ENCODE peak calls at places on chromosome 5, in six cellular contexts. One of them, this sample, is unnamed.

GRCh38 chr5:75511435-75512382 is at the start of the genes CERT1 and POLK:
- DNase-seq in GM12865: peak
- DNase-seq in GM13976: peak
- DNase-seq in central memory CD4-positive, alpha-beta T cell: peak
- DNase-seq in AG04450: peak
- DNase-seq in fibroblast of mammary gland: peak
- DNase-seq in this sample: peak

GRCh38 chr5:54311178-54311811 is 922 bp upstream of the ARL15 start:
- DNase-seq in central memory CD4-positive, alpha-beta T cell: peak
- DNase-seq in GM12865: peak
- DNase-seq in fibroblast of mammary gland: peak
- DNase-seq in AG04450: no peak
- DNase-seq in GM13976: peak
- DNase-seq in this sample: no peak

GRCh38 chr5:566636-567309 is 42.5 kb upstream of the SLC9A3 start:
- DNase-seq in AG04450: no peak
- DNase-seq in GM13976: no peak
- DNase-seq in central memory CD4-positive, alpha-beta T cell: no peak
- DNase-seq in fibroblast of mammary gland: no peak
- DNase-seq in GM12865: no peak
- DNase-seq in this sample: no peak

GRCh38 chr5:58937031-58937681 is 354.3 kb downstream of the RAB3C start:
- DNase-seq in GM12865: no peak
- DNase-seq in fibroblast of mammary gland: no peak
- DNase-seq in GM13976: no peak
- DNase-seq in AG04450: no peak
- DNase-seq in central memory CD4-positive, alpha-beta T cell: no peak
- DNase-seq in this sample: no peak

GRCh38 chr5:8843766-8844165 is 702.1 kb downstream of the SEMA5A start:
- DNase-seq in fibroblast of mammary gland: peak
- DNase-seq in GM13976: no peak
- DNase-seq in GM12865: no peak
- DNase-seq in central memory CD4-positive, alpha-beta T cell: no peak
- DNase-seq in AG04450: no peak
- DNase-seq in this sample: peak

GRCh38 chr5:8848997-8849585 is 696.8 kb downstream of the SEMA5A start:
- DNase-seq in AG04450: no peak
- DNase-seq in GM12865: no peak
- DNase-seq in GM13976: no peak
- DNase-seq in fibroblast of mammary gland: peak
- DNase-seq in central memory CD4-positive, alpha-beta T cell: no peak
- DNase-seq in this sample: peak

GRCh38 chr5:76402251-76402879 is 720 bp upstream of the IQGAP2 start:
- DNase-seq in GM13976: peak
- DNase-seq in AG04450: no peak
- DNase-seq in central memory CD4-positive, alpha-beta T cell: peak
- DNase-seq in GM12865: peak
- DNase-seq in fibroblast of mammary gland: no peak
- DNase-seq in this sample: no peak

GRCh38 chr5:128487041-128487440 is 51.0 kb downstream of the FBN2 start:
- DNase-seq in central memory CD4-positive, alpha-beta T cell: no peak
- DNase-seq in fibroblast of mammary gland: peak
- DNase-seq in GM12865: no peak
- DNase-seq in GM13976: no peak
- DNase-seq in AG04450: no peak
- DNase-seq in this sample: no peak

GRCh38 chr5:138632900-138633489 is 57.8 kb upstream of the HSPA9 start:
- DNase-seq in central memory CD4-positive, alpha-beta T cell: no peak
- DNase-seq in fibroblast of mammary gland: peak
- DNase-seq in AG04450: peak
- DNase-seq in GM13976: peak
- DNase-seq in GM12865: peak
- DNase-seq in this sample: peak

GRCh38 chr5:32210151-32210550 is 36.0 kb upstream of the GOLPH3 start:
- DNase-seq in fibroblast of mammary gland: no peak
- DNase-seq in GM13976: no peak
- DNase-seq in central memory CD4-positive, alpha-beta T cell: no peak
- DNase-seq in AG04450: no peak
- DNase-seq in GM12865: peak
- DNase-seq in this sample: no peak

GRCh38 chr5:68406767-68407232 is 191.2 kb downstream of the PIK3R1 start:
- DNase-seq in GM12865: peak
- DNase-seq in AG04450: no peak
- DNase-seq in central memory CD4-positive, alpha-beta T cell: no peak
- DNase-seq in fibroblast of mammary gland: no peak
- DNase-seq in GM13976: peak
- DNase-seq in this sample: no peak

GRCh38 chr5:123511290-123511647 is 708 bp upstream of the CSNK1G3 start:
- DNase-seq in central memory CD4-positive, alpha-beta T cell: no peak
- DNase-seq in GM13976: no peak
- DNase-seq in AG04450: no peak
- DNase-seq in fibroblast of mammary gland: peak
- DNase-seq in GM12865: peak
- DNase-seq in this sample: peak

GRCh38 chr5:157870837-157871834 is 12.2 kb upstream of the CLINT1 start:
- DNase-seq in AG04450: no peak
- DNase-seq in GM12865: peak
- DNase-seq in GM13976: no peak
- DNase-seq in fibroblast of mammary gland: peak
- DNase-seq in central memory CD4-positive, alpha-beta T cell: no peak
- DNase-seq in this sample: peak

GRCh38 chr5:160837749-160838593 is 14.0 kb downstream of the ATP10B start:
- DNase-seq in GM12865: no peak
- DNase-seq in AG04450: no peak
- DNase-seq in GM13976: no peak
- DNase-seq in fibroblast of mammary gland: peak
- DNase-seq in central memory CD4-positive, alpha-beta T cell: no peak
- DNase-seq in this sample: peak

GRCh38 chr5:79430196-79430595 is 83.7 kb downstream of the HOMER1 start:
- DNase-seq in fibroblast of mammary gland: no peak
- DNase-seq in GM13976: no peak
- DNase-seq in GM12865: no peak
- DNase-seq in central memory CD4-positive, alpha-beta T cell: no peak
- DNase-seq in AG04450: no peak
- DNase-seq in this sample: no peak

GRCh38 chr5:28523887-28524637 is 1485.7 kb upstream of the CDH9 start:
- DNase-seq in AG04450: no peak
- DNase-seq in GM12865: no peak
- DNase-seq in fibroblast of mammary gland: peak
- DNase-seq in GM13976: no peak
- DNase-seq in central memory CD4-positive, alpha-beta T cell: no peak
- DNase-seq in this sample: peak

GRCh38 chr5:177261510-177261909 is 42.0 kb downstream of the RAB24 start:
- DNase-seq in GM12865: no peak
- DNase-seq in central memory CD4-positive, alpha-beta T cell: no peak
- DNase-seq in AG04450: no peak
- DNase-seq in fibroblast of mammary gland: no peak
- DNase-seq in GM13976: no peak
- DNase-seq in this sample: no peak

GRCh38 chr5:18397393-18397792 is 763.1 kb downstream of the TAF11L14 start:
- DNase-seq in fibroblast of mammary gland: no peak
- DNase-seq in central memory CD4-positive, alpha-beta T cell: no peak
- DNase-seq in GM13976: no peak
- DNase-seq in AG04450: no peak
- DNase-seq in GM12865: no peak
- DNase-seq in this sample: no peak

GRCh38 chr5:56060276-56061110 is 65.7 kb upstream of the IL6ST start:
- DNase-seq in central memory CD4-positive, alpha-beta T cell: peak
- DNase-seq in GM13976: no peak
- DNase-seq in GM12865: peak
- DNase-seq in AG04450: no peak
- DNase-seq in fibroblast of mammary gland: no peak
- DNase-seq in this sample: no peak

GRCh38 chr5:139482050-139482889 is at the start of gene STING1:
- DNase-seq in GM13976: peak
- DNase-seq in AG04450: peak
- DNase-seq in GM12865: peak
- DNase-seq in fibroblast of mammary gland: peak
- DNase-seq in central memory CD4-positive, alpha-beta T cell: peak
- DNase-seq in this sample: peak

GRCh38 chr5:131196331-131196730 is 25.6 kb downstream of the LYRM7 start:
- DNase-seq in GM12865: no peak
- DNase-seq in central memory CD4-positive, alpha-beta T cell: no peak
- DNase-seq in fibroblast of mammary gland: peak
- DNase-seq in AG04450: no peak
- DNase-seq in GM13976: no peak
- DNase-seq in this sample: peak

GRCh38 chr5:133489632-133490031 is 122.7 kb downstream of the FSTL4 start:
- DNase-seq in AG04450: no peak
- DNase-seq in GM12865: peak
- DNase-seq in central memory CD4-positive, alpha-beta T cell: no peak
- DNase-seq in GM13976: peak
- DNase-seq in fibroblast of mammary gland: no peak
- DNase-seq in this sample: no peak

GRCh38 chr5:2270467-2270866 is 387.7 kb upstream of the IRX4 start:
- DNase-seq in GM12865: no peak
- DNase-seq in fibroblast of mammary gland: no peak
- DNase-seq in central memory CD4-positive, alpha-beta T cell: no peak
- DNase-seq in AG04450: no peak
- DNase-seq in GM13976: no peak
- DNase-seq in this sample: no peak

GRCh38 chr5:78763659-78764189 is 115.2 kb upstream of the LHFPL2 start:
- DNase-seq in GM12865: peak
- DNase-seq in central memory CD4-positive, alpha-beta T cell: no peak
- DNase-seq in AG04450: no peak
- DNase-seq in GM13976: no peak
- DNase-seq in fibroblast of mammary gland: no peak
- DNase-seq in this sample: no peak

GRCh38 chr5:91632871-91633270 is 249.8 kb upstream of the ARRDC3 start:
- DNase-seq in central memory CD4-positive, alpha-beta T cell: no peak
- DNase-seq in fibroblast of mammary gland: no peak
- DNase-seq in GM13976: no peak
- DNase-seq in GM12865: no peak
- DNase-seq in AG04450: no peak
- DNase-seq in this sample: no peak

GRCh38 chr5:76065258-76065657 is 17.9 kb upstream of the SV2C start:
- DNase-seq in GM12865: no peak
- DNase-seq in GM13976: no peak
- DNase-seq in fibroblast of mammary gland: no peak
- DNase-seq in AG04450: no peak
- DNase-seq in central memory CD4-positive, alpha-beta T cell: no peak
- DNase-seq in this sample: no peak

GRCh38 chr5:100430268-100430900 is 104.8 kb upstream of the FAM174A start:
- DNase-seq in GM13976: peak
- DNase-seq in GM12865: peak
- DNase-seq in fibroblast of mammary gland: peak
- DNase-seq in central memory CD4-positive, alpha-beta T cell: peak
- DNase-seq in AG04450: peak
- DNase-seq in this sample: peak

GRCh38 chr5:143176048-143176447 is 227.4 kb downstream of the NR3C1 start:
- DNase-seq in fibroblast of mammary gland: no peak
- DNase-seq in central memory CD4-positive, alpha-beta T cell: no peak
- DNase-seq in GM13976: no peak
- DNase-seq in AG04450: no peak
- DNase-seq in GM12865: no peak
- DNase-seq in this sample: no peak

GRCh38 chr5:28877050-28877449 is 1838.7 kb upstream of the CDH9 start:
- DNase-seq in fibroblast of mammary gland: no peak
- DNase-seq in AG04450: no peak
- DNase-seq in GM12865: no peak
- DNase-seq in central memory CD4-positive, alpha-beta T cell: no peak
- DNase-seq in GM13976: no peak
- DNase-seq in this sample: no peak

GRCh38 chr5:463952-464351 is 21.0 kb downstream of the EXOC3 start:
- DNase-seq in GM12865: peak
- DNase-seq in AG04450: no peak
- DNase-seq in GM13976: no peak
- DNase-seq in fibroblast of mammary gland: no peak
- DNase-seq in central memory CD4-positive, alpha-beta T cell: peak
- DNase-seq in this sample: no peak

GRCh38 chr5:39270172-39270848 is 50.9 kb upstream of the FYB1 start:
- DNase-seq in fibroblast of mammary gland: no peak
- DNase-seq in AG04450: no peak
- DNase-seq in GM12865: peak
- DNase-seq in central memory CD4-positive, alpha-beta T cell: no peak
- DNase-seq in GM13976: peak
- DNase-seq in this sample: no peak

GRCh38 chr5:72234265-72234700 is 85.8 kb downstream of the MRPS27 start:
- DNase-seq in AG04450: no peak
- DNase-seq in fibroblast of mammary gland: peak
- DNase-seq in GM12865: peak
- DNase-seq in GM13976: peak
- DNase-seq in central memory CD4-positive, alpha-beta T cell: peak
- DNase-seq in this sample: peak

GRCh38 chr5:156411131-156411727 is 84.3 kb downstream of the SGCD start:
- DNase-seq in fibroblast of mammary gland: peak
- DNase-seq in GM12865: no peak
- DNase-seq in GM13976: no peak
- DNase-seq in central memory CD4-positive, alpha-beta T cell: no peak
- DNase-seq in AG04450: peak
- DNase-seq in this sample: peak

GRCh38 chr5:3980146-3980545 is 384.5 kb downstream of the IRX1 start:
- DNase-seq in AG04450: no peak
- DNase-seq in fibroblast of mammary gland: no peak
- DNase-seq in GM13976: no peak
- DNase-seq in GM12865: no peak
- DNase-seq in central memory CD4-positive, alpha-beta T cell: no peak
- DNase-seq in this sample: no peak

GRCh38 chr5:24644757-24645156 is at the start of gene CDH10:
- DNase-seq in AG04450: no peak
- DNase-seq in GM12865: no peak
- DNase-seq in GM13976: no peak
- DNase-seq in central memory CD4-positive, alpha-beta T cell: no peak
- DNase-seq in fibroblast of mammary gland: no peak
- DNase-seq in this sample: peak

GRCh38 chr5:133421394-133421793 is 190.9 kb downstream of the FSTL4 start:
- DNase-seq in fibroblast of mammary gland: peak
- DNase-seq in GM13976: peak
- DNase-seq in central memory CD4-positive, alpha-beta T cell: no peak
- DNase-seq in AG04450: no peak
- DNase-seq in GM12865: peak
- DNase-seq in this sample: no peak